ENCODE peak calls at places on chromosomes 11 and 22, in eight cellular contexts. One of them, this sample, is unnamed.
A peak's percentile ranks its signal among the peaks of the same experiment; 100 is the strongest.

GRCh38 chr11:100581318-100581717 is 105.8 kb upstream of the ARHGAP42 start:
- DNase-seq in cardiac muscle cell: no peak
- DNase-seq in foreskin fibroblast: peak; percentile 2
- DNase-seq in neural progenitor cell: no peak
- DNase-seq in heart right ventricle: no peak
- DNase-seq in endothelial cell: no peak
- DNase-seq in GM23338: no peak
- DNase-seq in B cell: no peak
- DNase-seq in this sample: no peak

GRCh38 chr11:88231894-88232482 is 56.7 kb upstream of the RAB38 start:
- DNase-seq in cardiac muscle cell: peak; percentile 61
- DNase-seq in foreskin fibroblast: peak; percentile 65
- DNase-seq in neural progenitor cell: peak; percentile 48
- DNase-seq in heart right ventricle: no peak
- DNase-seq in endothelial cell: peak; percentile 41
- DNase-seq in GM23338: peak; percentile 76
- DNase-seq in B cell: no peak
- DNase-seq in this sample: peak; percentile 23

GRCh38 chr22:50136431-50137047 is 34.0 kb upstream of the PANX2 start:
- DNase-seq in cardiac muscle cell: peak; percentile 63
- DNase-seq in foreskin fibroblast: peak; percentile 27
- DNase-seq in neural progenitor cell: no peak
- DNase-seq in heart right ventricle: no peak
- DNase-seq in endothelial cell: no peak
- DNase-seq in GM23338: no peak
- DNase-seq in B cell: no peak
- DNase-seq in this sample: no peak

GRCh38 chr11:126341760-126342161 is 13.7 kb upstream of the ST3GAL4 start:
- DNase-seq in cardiac muscle cell: peak; percentile 71
- DNase-seq in foreskin fibroblast: peak; percentile 87
- DNase-seq in neural progenitor cell: no peak
- DNase-seq in heart right ventricle: no peak
- DNase-seq in endothelial cell: no peak
- DNase-seq in GM23338: no peak
- DNase-seq in B cell: no peak
- DNase-seq in this sample: no peak

GRCh38 chr11:22407899-22408298 is 69.7 kb downstream of the SLC17A6 start:
- DNase-seq in cardiac muscle cell: no peak
- DNase-seq in foreskin fibroblast: no peak
- DNase-seq in neural progenitor cell: peak; percentile 71
- DNase-seq in heart right ventricle: no peak
- DNase-seq in endothelial cell: no peak
- DNase-seq in GM23338: peak; percentile 15
- DNase-seq in B cell: no peak
- DNase-seq in this sample: no peak

GRCh38 chr11:34234086-34234740 is 123.6 kb downstream of the ABTB2 start:
- DNase-seq in cardiac muscle cell: peak; percentile 58
- DNase-seq in foreskin fibroblast: peak; percentile 33
- DNase-seq in neural progenitor cell: peak; percentile 39
- DNase-seq in heart right ventricle: no peak
- DNase-seq in endothelial cell: no peak
- DNase-seq in GM23338: peak; percentile 87
- DNase-seq in B cell: peak; percentile 42
- DNase-seq in this sample: peak; percentile 92

GRCh38 chr11:61834278-61835004 is 6.3 kb downstream of the FADS2 start:
- DNase-seq in cardiac muscle cell: peak; percentile 92
- DNase-seq in foreskin fibroblast: peak; percentile 61
- DNase-seq in neural progenitor cell: no peak
- DNase-seq in heart right ventricle: peak; percentile 61
- DNase-seq in endothelial cell: peak; percentile 77
- DNase-seq in GM23338: peak; percentile 80
- DNase-seq in B cell: peak; percentile 62
- DNase-seq in this sample: peak; percentile 89

GRCh38 chr11:65661599-65662246 is 993 bp downstream of the RELA start:
- DNase-seq in cardiac muscle cell: no peak
- DNase-seq in foreskin fibroblast: no peak
- DNase-seq in neural progenitor cell: no peak
- DNase-seq in heart right ventricle: no peak
- DNase-seq in endothelial cell: peak; percentile 8
- DNase-seq in GM23338: no peak
- DNase-seq in B cell: no peak
- DNase-seq in this sample: no peak

GRCh38 chr11:134150195-134150903 is 73.4 kb downstream of the NCAPD3 start:
- DNase-seq in cardiac muscle cell: no peak
- DNase-seq in foreskin fibroblast: peak; percentile 30
- DNase-seq in neural progenitor cell: no peak
- DNase-seq in heart right ventricle: no peak
- DNase-seq in endothelial cell: no peak
- DNase-seq in GM23338: no peak
- DNase-seq in B cell: no peak
- DNase-seq in this sample: peak; percentile 25

GRCh38 chr11:3136542-3137455 is 28.3 kb downstream of the OSBPL5 start:
- DNase-seq in cardiac muscle cell: no peak
- DNase-seq in foreskin fibroblast: no peak
- DNase-seq in neural progenitor cell: no peak
- DNase-seq in heart right ventricle: no peak
- DNase-seq in endothelial cell: no peak
- DNase-seq in GM23338: no peak
- DNase-seq in B cell: no peak
- DNase-seq in this sample: peak; percentile 12

GRCh38 chr11:78414321-78415051 is 3.1 kb downstream of the GAB2 start:
- DNase-seq in cardiac muscle cell: peak; percentile 41
- DNase-seq in foreskin fibroblast: peak; percentile 48
- DNase-seq in neural progenitor cell: no peak
- DNase-seq in heart right ventricle: no peak
- DNase-seq in endothelial cell: no peak
- DNase-seq in GM23338: peak; percentile 51
- DNase-seq in B cell: no peak
- DNase-seq in this sample: no peak

GRCh38 chr11:57294225-57295131 is 30.3 kb downstream of the TNKS1BP1 start:
- DNase-seq in cardiac muscle cell: peak; percentile 64
- DNase-seq in foreskin fibroblast: peak; percentile 77
- DNase-seq in neural progenitor cell: peak; percentile 39
- DNase-seq in heart right ventricle: no peak
- DNase-seq in endothelial cell: no peak
- DNase-seq in GM23338: no peak
- DNase-seq in B cell: no peak
- DNase-seq in this sample: no peak

GRCh38 chr11:10441652-10442503 is 13.2 kb upstream of the AMPD3 start:
- DNase-seq in cardiac muscle cell: peak; percentile 28
- DNase-seq in foreskin fibroblast: no peak
- DNase-seq in neural progenitor cell: no peak
- DNase-seq in heart right ventricle: no peak
- DNase-seq in endothelial cell: no peak
- DNase-seq in GM23338: no peak
- DNase-seq in B cell: peak; percentile 69
- DNase-seq in this sample: peak; percentile 66

GRCh38 chr22:20319041-20319744 is 667 bp downstream of the DGCR6L start:
- DNase-seq in cardiac muscle cell: no peak
- DNase-seq in foreskin fibroblast: peak; percentile 56
- DNase-seq in neural progenitor cell: peak; percentile 66
- DNase-seq in heart right ventricle: no peak
- DNase-seq in endothelial cell: peak; percentile 28
- DNase-seq in GM23338: peak; percentile 65
- DNase-seq in B cell: no peak
- DNase-seq in this sample: no peak
- TF ChIP-seq CTCF in cardiac muscle cell: no peak
- TF ChIP-seq CTCF in foreskin fibroblast: no peak
- TF ChIP-seq CTCF in neural progenitor cell: no peak
- TF ChIP-seq CTCF in heart right ventricle: no peak
- TF ChIP-seq CTCF in endothelial cell: no peak
- TF ChIP-seq CTCF in GM23338: no peak
- TF ChIP-seq CTCF in B cell: no peak
- TF ChIP-seq CTCF in this sample: no peak

GRCh38 chr11:45925550-45925949 is 3.1 kb downstream of the LARGE2 start:
- DNase-seq in cardiac muscle cell: no peak
- DNase-seq in foreskin fibroblast: no peak
- DNase-seq in neural progenitor cell: no peak
- DNase-seq in heart right ventricle: no peak
- DNase-seq in endothelial cell: no peak
- DNase-seq in GM23338: no peak
- DNase-seq in B cell: no peak
- DNase-seq in this sample: no peak

GRCh38 chr11:45927684-45928413 is 5.4 kb downstream of the LARGE2 start:
- DNase-seq in cardiac muscle cell: no peak
- DNase-seq in foreskin fibroblast: no peak
- DNase-seq in neural progenitor cell: no peak
- DNase-seq in heart right ventricle: no peak
- DNase-seq in endothelial cell: no peak
- DNase-seq in GM23338: no peak
- DNase-seq in B cell: peak; percentile 19
- DNase-seq in this sample: no peak

GRCh38 chr11:45927332-45927683 is 4.9 kb downstream of the LARGE2 start:
- DNase-seq in cardiac muscle cell: no peak
- DNase-seq in foreskin fibroblast: no peak
- DNase-seq in neural progenitor cell: no peak
- DNase-seq in heart right ventricle: no peak
- DNase-seq in endothelial cell: no peak
- DNase-seq in GM23338: no peak
- DNase-seq in B cell: peak; percentile 15
- DNase-seq in this sample: peak; percentile 36

GRCh38 chr11:45926001-45926401 is 3.5 kb downstream of the LARGE2 start:
- DNase-seq in cardiac muscle cell: no peak
- DNase-seq in foreskin fibroblast: no peak
- DNase-seq in neural progenitor cell: no peak
- DNase-seq in heart right ventricle: no peak
- DNase-seq in endothelial cell: no peak
- DNase-seq in GM23338: no peak
- DNase-seq in B cell: peak; percentile 11
- DNase-seq in this sample: no peak

DNA sequence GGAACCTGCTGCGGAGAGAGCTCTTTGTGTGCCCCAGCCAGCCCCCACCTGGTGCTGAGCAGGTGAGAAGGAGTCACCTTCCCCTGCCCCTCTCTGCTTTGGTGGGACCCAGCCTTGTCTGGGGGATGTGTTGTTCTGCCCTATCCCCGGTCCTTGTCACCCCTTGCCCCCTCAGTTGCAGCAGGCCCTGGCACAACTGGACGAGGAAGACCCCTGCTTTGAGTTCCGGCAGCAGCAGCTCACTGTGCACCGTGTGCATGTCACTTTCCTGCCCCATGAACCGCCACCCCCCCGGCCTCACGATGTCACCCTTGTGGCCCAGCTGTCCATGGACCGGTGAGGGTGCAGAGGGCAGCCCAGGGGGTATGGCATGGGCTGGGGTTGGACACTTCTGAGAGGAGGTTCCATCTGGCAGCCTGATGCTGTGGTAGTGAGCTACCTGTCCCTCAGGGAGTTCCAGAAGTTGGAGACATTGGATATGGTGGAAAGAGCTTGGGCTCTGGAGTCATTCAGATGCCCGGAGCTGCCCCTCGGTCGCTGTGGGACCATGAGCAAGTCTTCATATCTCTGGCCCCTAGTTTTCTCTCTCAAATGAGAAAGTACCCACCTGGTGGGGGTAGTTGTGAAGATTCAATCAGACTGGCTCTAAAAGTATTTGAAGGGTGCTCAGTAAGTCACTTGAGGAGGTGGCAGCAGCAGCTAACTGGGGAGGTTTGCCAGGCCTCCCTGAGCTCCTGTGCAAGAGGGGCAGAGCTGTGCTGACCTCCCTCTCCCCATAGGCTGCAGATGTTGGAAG is 4.3 kb downstream of the LARGE2 start:
- DNase-seq in cardiac muscle cell: no peak
- DNase-seq in foreskin fibroblast: no peak
- DNase-seq in neural progenitor cell: no peak
- DNase-seq in heart right ventricle: no peak
- DNase-seq in endothelial cell: no peak
- DNase-seq in GM23338: no peak
- DNase-seq in B cell: peak; percentile 14
- DNase-seq in this sample: no peak
- TF ChIP-seq CTCF in cardiac muscle cell: no peak
- TF ChIP-seq CTCF in foreskin fibroblast: no peak
- TF ChIP-seq CTCF in neural progenitor cell: no peak
- TF ChIP-seq CTCF in heart right ventricle: no peak
- TF ChIP-seq CTCF in endothelial cell: no peak
- TF ChIP-seq CTCF in GM23338: no peak
- TF ChIP-seq CTCF in B cell: no peak
- TF ChIP-seq CTCF in this sample: no peak

GRCh38 chr11:40134820-40135219 is 1324.6 kb downstream of the LRRC4C start:
- DNase-seq in cardiac muscle cell: no peak
- DNase-seq in foreskin fibroblast: no peak
- DNase-seq in neural progenitor cell: no peak
- DNase-seq in heart right ventricle: no peak
- DNase-seq in endothelial cell: no peak
- DNase-seq in GM23338: no peak
- DNase-seq in B cell: no peak
- DNase-seq in this sample: no peak

GRCh38 chr11:40129276-40129675 is 1330.2 kb downstream of the LRRC4C start:
- DNase-seq in cardiac muscle cell: peak; percentile 1
- DNase-seq in foreskin fibroblast: no peak
- DNase-seq in neural progenitor cell: peak; percentile 40
- DNase-seq in heart right ventricle: no peak
- DNase-seq in endothelial cell: no peak
- DNase-seq in GM23338: peak; percentile 58
- DNase-seq in B cell: no peak
- DNase-seq in this sample: no peak

GRCh38 chr11:40132881-40133280 is 1326.6 kb downstream of the LRRC4C start:
- DNase-seq in cardiac muscle cell: no peak
- DNase-seq in foreskin fibroblast: no peak
- DNase-seq in neural progenitor cell: no peak
- DNase-seq in heart right ventricle: no peak
- DNase-seq in endothelial cell: no peak
- DNase-seq in GM23338: no peak
- DNase-seq in B cell: no peak
- DNase-seq in this sample: no peak

GRCh38 chr11:40133526-40133925 is 1325.9 kb downstream of the LRRC4C start:
- DNase-seq in cardiac muscle cell: no peak
- DNase-seq in foreskin fibroblast: no peak
- DNase-seq in neural progenitor cell: no peak
- DNase-seq in heart right ventricle: no peak
- DNase-seq in endothelial cell: no peak
- DNase-seq in GM23338: no peak
- DNase-seq in B cell: no peak
- DNase-seq in this sample: no peak

GRCh38 chr11:40130427-40130826 is 1329.0 kb downstream of the LRRC4C start:
- DNase-seq in cardiac muscle cell: no peak
- DNase-seq in foreskin fibroblast: no peak
- DNase-seq in neural progenitor cell: peak; percentile 72
- DNase-seq in heart right ventricle: no peak
- DNase-seq in endothelial cell: peak; percentile 3
- DNase-seq in GM23338: peak; percentile 42
- DNase-seq in B cell: no peak
- DNase-seq in this sample: no peak
- TF ChIP-seq CTCF in cardiac muscle cell: no peak
- TF ChIP-seq CTCF in foreskin fibroblast: no peak
- TF ChIP-seq CTCF in neural progenitor cell: peak; percentile 61
- TF ChIP-seq CTCF in heart right ventricle: no peak
- TF ChIP-seq CTCF in endothelial cell: no peak
- TF ChIP-seq CTCF in GM23338: peak; percentile 79
- TF ChIP-seq CTCF in B cell: no peak
- TF ChIP-seq CTCF in this sample: no peak

DNA sequence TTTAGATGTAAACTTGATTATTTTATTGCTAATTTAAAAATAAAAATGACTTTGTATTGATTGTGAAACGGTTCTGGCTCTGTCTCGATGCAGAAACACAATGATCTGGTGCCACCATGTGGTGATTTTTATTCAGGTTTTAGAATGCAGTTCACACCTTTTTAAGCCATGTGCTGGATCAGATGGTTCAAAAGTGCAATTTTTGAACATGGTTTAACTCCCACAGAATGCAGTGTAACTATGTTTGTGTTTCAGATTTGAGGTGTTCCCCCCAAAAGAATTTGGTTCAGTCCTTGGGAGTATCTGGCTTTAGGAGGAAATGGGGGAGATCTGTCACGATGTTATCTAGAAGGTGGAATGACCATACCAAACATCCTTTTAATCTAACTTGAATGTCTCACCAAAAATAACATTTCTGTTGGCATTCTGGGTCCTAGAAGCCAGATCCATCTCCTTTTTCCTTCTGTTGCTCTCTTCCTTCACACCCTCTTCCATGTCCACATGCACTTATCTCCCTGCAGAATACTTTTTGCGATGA is 7.9 kb downstream of the MRPL16 start:
- DNase-seq in cardiac muscle cell: peak; percentile 66
- DNase-seq in foreskin fibroblast: peak; percentile 77
- DNase-seq in neural progenitor cell: peak; percentile 45
- DNase-seq in heart right ventricle: peak; percentile 62
- DNase-seq in endothelial cell: peak; percentile 46
- DNase-seq in GM23338: peak; percentile 58
- DNase-seq in B cell: peak; percentile 16
- DNase-seq in this sample: peak; percentile 54
- TF ChIP-seq CTCF in cardiac muscle cell: peak; percentile 57
- TF ChIP-seq CTCF in foreskin fibroblast: peak; percentile 58
- TF ChIP-seq CTCF in neural progenitor cell: peak; percentile 69
- TF ChIP-seq CTCF in heart right ventricle: peak; percentile 74
- TF ChIP-seq CTCF in endothelial cell: peak; percentile 57
- TF ChIP-seq CTCF in GM23338: peak; percentile 63
- TF ChIP-seq CTCF in B cell: peak; percentile 80
- TF ChIP-seq CTCF in this sample: peak; percentile 73